ENCODE peak calls at places on chromosomes 12 and 14, in five cellular contexts. N, X, A, W and Q are unnamed samples.

GRCh38 chr14:64891839-64892375 is 12.2 kb upstream of the SPTB start:
- DNase-seq in N (peak; percentile 20), X (no peak), A (no peak), W (no peak), Q (peak; percentile 55)

GRCh38 chr12:91074068-91074819 is 16.4 kb upstream of the KERA start:
- DNase-seq in N (no peak), X (no peak), A (no peak), W (no peak), Q (no peak)

GRCh38 chr14:39015360-39015961 is 87.6 kb downstream of the SEC23A start:
- DNase-seq in N (no peak), X (no peak), A (peak; percentile 40), W (no peak), Q (peak; percentile 68)

GRCh38 chr14:88553886-88554457 is 835 bp downstream of the PTPN21 start:
- DNase-seq in N (no peak), X (no peak), A (no peak), W (no peak), Q (no peak)

GRCh38 chr12:63905523-63905922 is 61.0 kb downstream of the SRGAP1 start:
- DNase-seq in N (no peak), X (no peak), A (no peak), W (no peak), Q (no peak)

GRCh38 chr14:24429395-24430142 is at the start of the genes CBLN3 and KHNYN:
- DNase-seq in N (peak; percentile 91), X (peak; percentile 70), A (peak; percentile 98), W (peak; percentile 83), Q (peak; percentile 98)

GRCh38 chr14:91509083-91509877 is 830 bp downstream of the PPP4R3A start:
- DNase-seq in N (peak; percentile 50), X (peak; percentile 18), A (peak; percentile 74), W (peak; percentile 53), Q (peak; percentile 53)

GRCh38 chr14:61381589-61381988 is 60.2 kb downstream of the PRKCH start:
- DNase-seq in N (peak; percentile 23), X (no peak), A (no peak), W (no peak), Q (no peak)

GRCh38 chr14:75968461-75968860 is 13.3 kb downstream of the TGFB3 start:
- DNase-seq in N (no peak), X (no peak), A (no peak), W (no peak), Q (no peak)

GRCh38 chr12:66210840-66211239 is 21.8 kb downstream of the IRAK3 start:
- DNase-seq in N (no peak), X (no peak), A (no peak), W (no peak), Q (no peak)

GRCh38 chr12:52543985-52544888 is 8.7 kb downstream of the KRT71 start:
- DNase-seq in N (no peak), X (no peak), A (no peak), W (no peak), Q (no peak)

GRCh38 chr14:92726135-92726932 is 22.1 kb downstream of the LGMN start:
- DNase-seq in N (peak; percentile 55), X (no peak), A (no peak), W (no peak), Q (no peak)

GRCh38 chr12:49706351-49707126 is 666 bp downstream of the FMNL3 start:
- DNase-seq in N (peak; percentile 22), X (peak; percentile 41), A (peak; percentile 28), W (peak; percentile 49), Q (peak; percentile 34)

GRCh38 chr14:104559043-104559768 is 20.4 kb upstream of the C14orf180 start:
- DNase-seq in N (no peak), X (no peak), A (no peak), W (no peak), Q (no peak)

GRCh38 chr14:46250113-46250703 is 401.4 kb downstream of the RPL10L start:
- DNase-seq in N (no peak), X (no peak), A (no peak), W (no peak), Q (no peak)

GRCh38 chr14:105322791-105323556 is 8.4 kb downstream of the PACS2 start:
- DNase-seq in N (no peak), X (no peak), A (no peak), W (no peak), Q (no peak)

GRCh38 chr12:3214508-3215365 is 137.6 kb downstream of the TSPAN9 start:
- DNase-seq in N (no peak), X (no peak), A (no peak), W (no peak), Q (no peak)

GRCh38 chr14:39731912-39732311 is 299.7 kb upstream of the FBXO33 start:
- DNase-seq in N (no peak), X (no peak), A (no peak), W (no peak), Q (no peak)

GRCh38 chr12:127903146-127903545 is 363.8 kb upstream of the TMEM132C start:
- DNase-seq in N (no peak), X (no peak), A (no peak), W (no peak), Q (no peak)

GRCh38 chr14:98877065-98877464 is 394.9 kb downstream of the BCL11B start:
- DNase-seq in N (no peak), X (no peak), A (no peak), W (no peak), Q (no peak)

DNA sequence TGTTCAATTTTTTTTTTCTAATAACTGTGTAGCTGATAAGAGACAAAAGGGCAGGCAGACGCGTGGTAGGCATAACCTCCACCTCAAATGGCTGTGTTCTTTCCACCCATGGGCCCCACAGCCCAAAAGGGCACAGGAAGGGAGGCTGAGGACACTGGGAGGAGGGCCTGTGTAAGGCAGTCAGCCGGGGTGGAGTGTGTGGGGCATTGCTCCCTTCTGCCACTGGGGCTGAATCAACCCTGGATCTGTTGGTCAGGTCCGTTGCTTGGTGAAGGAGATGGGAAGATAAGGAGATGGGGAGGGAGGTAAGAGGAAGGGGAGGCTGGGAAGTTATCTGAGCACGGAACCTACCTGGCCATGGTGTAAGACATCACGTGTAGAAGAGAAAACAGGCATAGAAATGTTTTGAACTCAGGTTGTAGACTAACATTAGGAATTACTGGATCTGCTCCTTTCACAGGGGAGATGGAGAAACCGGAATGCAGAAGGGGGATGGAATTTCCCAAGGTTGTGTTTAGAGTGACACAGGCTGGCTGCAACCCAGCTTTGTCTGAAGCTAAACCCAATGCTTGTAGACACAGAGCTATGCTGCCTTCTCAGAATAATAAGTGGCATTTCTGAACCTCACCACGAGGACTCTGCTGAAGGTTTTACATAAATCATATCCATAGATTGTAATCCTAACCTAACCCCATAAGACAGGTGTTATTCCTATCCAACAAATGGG is 138.5 kb upstream of the NOS1 start:
- DNase-seq in N (no peak), X (no peak), A (no peak), W (no peak), Q (no peak)
- TF ChIP-seq CTCF in N (no peak), X (no peak), A (no peak), W (no peak), Q (no peak)

DNA sequence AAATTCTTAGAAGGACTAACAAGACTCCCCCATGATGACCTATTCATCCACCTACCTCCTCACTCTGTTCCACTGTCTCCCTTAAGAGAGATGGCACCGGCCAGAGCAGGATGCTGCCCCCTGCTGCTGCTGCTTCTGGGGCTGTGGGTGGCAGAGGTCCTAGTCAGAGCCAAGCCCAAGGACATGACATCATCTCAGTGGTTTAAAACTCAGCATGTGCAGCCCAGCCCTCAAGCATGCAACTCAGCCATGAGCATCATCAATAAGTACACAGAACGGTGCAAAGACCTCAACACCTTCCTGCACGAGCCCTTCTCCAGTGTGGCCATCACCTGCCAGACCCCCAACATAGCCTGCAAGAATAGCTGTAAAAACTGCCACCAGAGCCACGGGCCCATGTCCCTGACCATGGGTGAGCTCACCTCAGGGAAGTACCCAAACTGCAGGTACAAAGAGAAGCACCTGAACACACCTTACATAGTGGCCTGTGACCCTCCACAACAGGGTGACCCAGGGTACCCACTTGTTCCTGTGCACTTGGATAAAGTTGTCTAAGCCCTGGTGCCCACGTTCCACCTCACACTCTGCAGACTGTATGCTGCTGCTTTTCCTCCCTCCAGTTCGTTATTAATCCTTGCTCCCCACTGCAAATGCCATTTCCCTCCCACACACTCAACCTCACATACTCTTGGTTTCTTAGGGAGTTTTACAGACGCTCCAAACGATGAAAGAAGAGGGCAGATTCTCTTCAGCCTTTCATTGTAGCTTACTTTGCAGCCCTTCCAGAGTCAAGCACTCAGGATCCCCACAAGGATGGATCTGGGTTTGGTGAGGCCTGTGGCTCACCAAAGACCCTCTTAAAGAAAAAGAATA is at the start of gene RNASE8:
- DNase-seq in N (no peak), X (no peak), A (no peak), W (no peak), Q (no peak)
- TF ChIP-seq CTCF in N (no peak), X (no peak), A (no peak), W (no peak), Q (no peak)

DNA sequence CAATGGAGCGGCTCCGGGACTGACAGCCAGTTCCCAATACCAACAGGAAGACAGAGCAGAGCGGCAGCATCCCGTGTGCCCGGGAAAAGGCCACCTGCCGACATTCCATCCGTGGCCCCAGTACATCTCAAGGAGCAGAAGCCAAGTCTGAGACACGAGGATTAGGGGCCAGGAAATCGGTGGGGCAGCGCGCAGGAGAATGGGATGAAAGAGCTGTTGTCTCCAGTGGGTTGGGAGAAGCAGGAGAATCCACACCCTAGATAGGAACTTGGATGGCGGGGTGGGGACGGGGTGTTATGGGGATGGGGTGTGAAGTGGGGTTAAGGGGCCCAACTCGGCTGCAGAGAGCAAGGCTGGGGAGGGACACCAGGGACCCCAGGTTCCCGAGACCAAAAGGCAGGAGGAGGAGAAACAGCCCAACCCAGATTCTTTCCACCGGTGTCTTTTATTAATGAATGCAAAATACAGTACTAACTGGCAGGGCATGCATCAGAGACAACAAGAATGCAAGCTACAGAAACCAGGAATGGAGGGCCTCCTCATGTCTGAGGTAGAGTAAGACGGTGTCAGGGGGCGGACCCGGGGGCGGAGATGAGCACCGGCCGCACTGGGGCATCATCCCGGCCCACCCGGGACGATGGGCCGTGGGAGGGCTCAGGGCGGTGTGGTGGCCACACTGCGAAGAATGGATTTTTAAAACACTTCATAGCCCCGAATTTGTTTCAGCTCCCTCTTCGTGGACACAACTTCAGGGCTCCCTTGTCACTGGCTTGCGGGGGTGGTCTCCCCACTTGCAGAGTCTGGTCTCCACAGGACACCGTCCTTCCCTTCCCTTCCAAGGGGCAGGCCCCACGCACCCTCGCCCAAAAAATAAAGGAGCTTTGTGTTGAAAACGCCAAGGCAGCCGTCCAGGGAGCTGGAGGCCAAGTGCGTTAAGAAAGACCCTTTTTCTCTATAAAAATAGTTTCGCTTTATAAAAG is 50.2 kb downstream of the BEGAIN start:
- DNase-seq in N (peak; percentile 16), X (no peak), A (peak; percentile 16), W (peak; percentile 34), Q (peak; percentile 22)
- TF ChIP-seq CTCF in N (no peak), X (no peak), A (no peak), W (no peak), Q (no peak)

GRCh38 chr12:114245555-114245954 is 160.4 kb downstream of the TBX5 start:
- DNase-seq in N (no peak), X (no peak), A (no peak), W (no peak), Q (no peak)
- TF ChIP-seq CTCF in N (no peak), X (no peak), A (no peak), W (no peak), Q (no peak)